ENCODE peak calls at places on chromosomes 2 and 18, in seven cellular contexts. R is left lobe of liver; M is HFF-Myc; G is mucosa of descending colon; S is naive thymus-derived CD4-positive, alpha-beta T cell; L is C1 segment of cervical spinal cord; P is sigmoid colon. V is an unnamed sample.

GRCh38 chr2:220394433-220394832 is 767.0 kb downstream of the SLC4A3 start:
- DNase-seq in G (no peak), P (no peak), M (no peak), R (no peak), S (no peak), L (no peak), V (no peak)

GRCh38 chr2:202022755-202023154 is 10.9 kb upstream of the FZD7 start:
- DNase-seq in P (no peak), S (no peak), R (no peak), M (no peak), G (no peak), L (no peak), V (no peak)

GRCh38 chr2:188610050-188610444 is 318.4 kb downstream of the GULP1 start:
- DNase-seq in S (no peak), L (no peak), M (no peak), R (no peak), P (no peak), G (no peak), V (no peak)

GRCh38 chr18:31719363-31720006 is 35.1 kb upstream of the B4GALT6 start:
- DNase-seq in R (no peak), L (no peak), S (no peak), P (no peak), G (no peak), M (no peak), V (no peak)

GRCh38 chr2:172098650-172099471 is 3.8 kb downstream of the DLX2 start:
- DNase-seq in S (peak), P (peak), G (peak), M (no peak), R (no peak), L (no peak), V (no peak)

GRCh38 chr18:11533942-11534496 is 75.4 kb upstream of the SLC35G4 start:
- DNase-seq in M (no peak), G (no peak), R (no peak), L (no peak), P (no peak), S (no peak), V (no peak)

GRCh38 chr2:149042881-149043280 is 4.4 kb downstream of the LYPD6B start:
- DNase-seq in M (no peak), S (no peak), L (no peak), P (no peak), G (no peak), R (no peak), V (no peak)

GRCh38 chr2:180187611-180188010 is 180.5 kb upstream of the CWC22 start:
- DNase-seq in P (no peak), L (no peak), M (no peak), G (no peak), S (no peak), R (no peak), V (no peak)

GRCh38 chr2:106561356-106561755 is 74.2 kb downstream of the CD8B2 start:
- DNase-seq in P (peak), S (no peak), L (no peak), G (no peak), M (no peak), R (no peak), V (no peak)

GRCh38 chr2:16561676-16562075 is 104.0 kb downstream of the CYRIA start:
- DNase-seq in M (no peak), S (no peak), G (no peak), R (no peak), L (no peak), P (no peak), V (no peak)

GRCh38 chr2:117359266-117359970 is 455.1 kb upstream of the DDX18 start:
- DNase-seq in P (no peak), L (no peak), M (no peak), S (no peak), R (no peak), G (no peak), V (no peak)

GRCh38 chr2:134372141-134372540 is 118.3 kb downstream of the MGAT5 start:
- DNase-seq in M (no peak), G (no peak), R (no peak), P (no peak), S (no peak), L (no peak), V (no peak)

GRCh38 chr18:23226930-23227728 is 91.8 kb downstream of the CABLES1 start:
- DNase-seq in R (no peak), M (peak), G (no peak), S (no peak), L (no peak), P (peak), V (no peak)

GRCh38 chr18:8019600-8019999 is 452.5 kb downstream of the PTPRM start:
- DNase-seq in S (no peak), G (no peak), L (no peak), M (no peak), P (no peak), R (no peak), V (no peak)

GRCh38 chr2:207156045-207156444 is 9.7 kb downstream of the KLF7 start:
- DNase-seq in P (no peak), L (no peak), M (no peak), S (no peak), G (no peak), R (no peak), V (peak)

GRCh38 chr2:47784349-47784851 is 1.5 kb downstream of the MSH6 start:
- DNase-seq in G (no peak), R (peak), S (no peak), M (no peak), L (no peak), P (no peak), V (no peak)

GRCh38 chr2:232418056-232418455 is 11.4 kb downstream of the ALPG start:
- DNase-seq in S (no peak), M (no peak), P (peak), L (no peak), G (no peak), R (no peak), V (no peak)

GRCh38 chr2:196718796-196719564 is 79.5 kb downstream of the CCDC150 start:
- DNase-seq in L (no peak), S (no peak), R (peak), M (peak), P (no peak), G (no peak), V (no peak)

GRCh38 chr2:156341482-156342251 is 9.1 kb upstream of the NR4A2 start:
- DNase-seq in M (peak), P (peak), L (peak), R (peak), G (peak), S (peak), V (peak)

GRCh38 chr2:226474131-226474530 is 325.5 kb downstream of the IRS1 start:
- DNase-seq in L (no peak), P (no peak), G (no peak), S (no peak), R (no peak), M (no peak), V (no peak)

GRCh38 chr2:218997730-218998129 is 4.5 kb upstream of the CRYBA2 start:
- DNase-seq in P (no peak), M (no peak), G (no peak), S (no peak), L (no peak), R (no peak), V (no peak)

GRCh38 chr2:144583741-144584453 is 64.0 kb upstream of the ZEB2 start:
- DNase-seq in S (no peak), M (no peak), G (no peak), L (no peak), P (no peak), R (no peak), V (peak)

GRCh38 chr18:48797841-48798255 is 152.9 kb downstream of the SMAD7 start:
- DNase-seq in G (no peak), S (no peak), P (peak), R (peak), L (peak), M (no peak), V (peak)

GRCh38 chr2:131039535-131039907 is 53.7 kb downstream of the FAM168B start:
- DNase-seq in G (no peak), R (no peak), P (peak), S (no peak), L (peak), M (no peak), V (no peak)

GRCh38 chr2:167550448-167550847 is 662.2 kb downstream of the XIRP2 start:
- DNase-seq in P (no peak), G (no peak), S (no peak), L (no peak), M (no peak), R (no peak), V (no peak)

GRCh38 chr2:10347559-10347941 is 44.8 kb downstream of the HPCAL1 start:
- DNase-seq in L (no peak), S (no peak), M (no peak), G (no peak), P (no peak), R (no peak), V (no peak)

GRCh38 chr2:15472133-15472532 is 89.0 kb downstream of the NBAS start:
- DNase-seq in L (no peak), P (no peak), R (no peak), G (no peak), S (no peak), M (no peak), V (peak)

GRCh38 chr2:6922201-6922656 is 5.0 kb downstream of the RNF144A start:
- DNase-seq in R (no peak), M (no peak), P (no peak), L (peak), G (no peak), S (no peak), V (no peak)

GRCh38 chr2:25378731-25379490 is 37.2 kb upstream of the DNMT3A start:
- DNase-seq in P (peak), L (no peak), M (no peak), G (peak), S (peak), R (peak), V (no peak)

GRCh38 chr18:45248240-45248903 is 366.9 kb upstream of the SLC14A2 start:
- DNase-seq in R (no peak), S (no peak), G (no peak), P (peak), L (no peak), M (no peak), V (no peak)

GRCh38 chr2:83224591-83224990 is 1234.5 kb downstream of the SUCLG1 start:
- DNase-seq in S (no peak), P (no peak), R (no peak), M (no peak), G (no peak), L (no peak), V (no peak)

GRCh38 chr2:176507736-176508135 is 238.5 kb downstream of the MTX2 start:
- DNase-seq in S (no peak), G (no peak), R (no peak), M (no peak), P (no peak), L (no peak), V (no peak)

GRCh38 chr18:32470713-32471633 is at the start of gene GAREM1:
- DNase-seq in L (peak), S (peak), G (peak), M (peak), P (peak), R (peak), V (peak)

GRCh38 chr2:36886664-36887063 is 79.7 kb downstream of the STRN start:
- DNase-seq in G (no peak), L (no peak), P (no peak), M (no peak), R (no peak), S (no peak), V (no peak)

GRCh38 chr2:158725496-158725895 is 69.6 kb upstream of the DAPL1 start:
- DNase-seq in G (no peak), R (no peak), M (no peak), S (no peak), L (no peak), P (no peak), V (no peak)

GRCh38 chr18:9400197-9400596 is 65.6 kb downstream of the TWSG1 start:
- DNase-seq in P (no peak), L (peak), G (no peak), S (no peak), M (no peak), R (no peak), V (no peak)

GRCh38 chr2:63545023-63545422 is 43.3 kb downstream of the WDPCP start:
- DNase-seq in M (no peak), S (no peak), R (no peak), L (no peak), P (no peak), G (no peak), V (no peak)

GRCh38 chr2:199302851-199303250 is 154.9 kb downstream of the SATB2 start:
- DNase-seq in G (no peak), S (no peak), P (no peak), R (no peak), M (no peak), L (no peak), V (no peak)